ENCODE peak calls at places on chromosomes 13 and 19, in four cellular contexts. B is heart right ventricle, F is adrenal gland, R is PC-9. N is an unnamed sample.

GRCh38 chr19:1089126-1089771 is 5.9 kb downstream of the POLR2E start:
- DNase-seq in B (no peak), F (no peak), R (no peak), N (no peak)

GRCh38 chr13:20301391-20302071 is 69.4 kb upstream of the GJB6 start:
- DNase-seq in B (peak; percentile 20), F (no peak), R (no peak), N (no peak)

GRCh38 chr13:33016414-33017409 is at the start of gene KL:
- DNase-seq in B (peak; percentile 49), F (peak; percentile 19), R (peak; percentile 18), N (peak; percentile 28)

GRCh38 chr19:32748497-32748896 is 28.9 kb downstream of the TDRD12 start:
- DNase-seq in B (no peak), F (no peak), R (no peak), N (no peak)

GRCh38 chr13:44873486-44873885 is 115.8 kb downstream of the NUFIP1 start:
- DNase-seq in B (no peak), F (no peak), R (no peak), N (no peak)

GRCh38 chr13:111480976-111481375 is 160.5 kb downstream of the TEX29 start:
- DNase-seq in B (no peak), F (no peak), R (no peak), N (no peak)

GRCh38 chr19:11611730-11612129 is 14.4 kb downstream of the ZNF627 start:
- DNase-seq in B (no peak), F (no peak), R (no peak), N (no peak)

GRCh38 chr19:33722456-33723239 is 74.0 kb upstream of the KCTD15 start:
- DNase-seq in B (no peak), F (no peak), R (no peak), N (peak; percentile 46)

GRCh38 chr13:60957816-60958215 is 457.8 kb downstream of the PCDH20 start:
- DNase-seq in B (no peak), F (no peak), R (no peak), N (no peak)

GRCh38 chr19:19642506-19643157 is 825 bp downstream of the GMIP start:
- DNase-seq in B (no peak), F (no peak), R (no peak), N (peak; percentile 65)

GRCh38 chr19:38250821-38251563 is 5.2 kb downstream of the PPP1R14A start:
- DNase-seq in B (peak; percentile 88), F (peak; percentile 88), R (no peak), N (no peak)

GRCh38 chr13:105334211-105334610 is 1201.3 kb downstream of the EFNB2 start:
- DNase-seq in B (no peak), F (no peak), R (no peak), N (no peak)

GRCh38 chr13:106033634-106034033 is 501.8 kb downstream of the EFNB2 start:
- DNase-seq in B (no peak), F (no peak), R (no peak), N (no peak)

GRCh38 chr19:55553217-55554182 is 8.2 kb upstream of the SBK3 start:
- DNase-seq in B (no peak), F (no peak), R (no peak), N (no peak)

GRCh38 chr13:46578590-46578975 is 25.6 kb downstream of the LRCH1 start:
- DNase-seq in B (no peak), F (no peak), R (no peak), N (no peak)

GRCh38 chr19:17260842-17261325 is 3.7 kb downstream of the USHBP1 start:
- DNase-seq in B (peak; percentile 86), F (peak; percentile 76), R (peak; percentile 88), N (peak; percentile 86)

GRCh38 chr19:34241513-34242337 is 12.6 kb upstream of the GARRE1 start:
- DNase-seq in B (no peak), F (no peak), R (peak; percentile 41), N (peak; percentile 37)

GRCh38 chr19:35044317-35045117 is 3.0 kb downstream of the HPN start:
- DNase-seq in B (peak; percentile 67), F (peak; percentile 65), R (peak; percentile 66), N (peak; percentile 50)

GRCh38 chr13:51229731-51230130 is 7.5 kb downstream of the FAM124A start:
- DNase-seq in B (no peak), F (no peak), R (no peak), N (no peak)

GRCh38 chr19:56341948-56342347 is 27.3 kb upstream of the ZSCAN5A start:
- DNase-seq in B (no peak), F (no peak), R (no peak), N (no peak)

GRCh38 chr13:33213797-33214196 is 71.8 kb downstream of the STARD13 start:
- DNase-seq in B (no peak), F (no peak), R (no peak), N (no peak)

GRCh38 chr19:40224342-40225148 is 1.9 kb downstream of the CCNP start:
- DNase-seq in B (no peak), F (no peak), R (peak; percentile 54), N (no peak)

GRCh38 chr13:75870397-75870801 is 234.3 kb downstream of the LMO7 start:
- DNase-seq in B (no peak), F (no peak), R (peak; percentile 25), N (no peak)

GRCh38 chr19:37506387-37507166 is at the start of gene ZNF793:
- DNase-seq in B (peak; percentile 84), F (peak; percentile 86), R (peak; percentile 75), N (peak; percentile 70)

GRCh38 chr13:21557995-21558394 is 46.0 kb downstream of the MICU2 start:
- DNase-seq in B (no peak), F (no peak), R (no peak), N (peak; percentile 14)

GRCh38 chr19:7868671-7869452 is 5.3 kb downstream of the PRR36 start:
- DNase-seq in B (peak; percentile 69), F (peak; percentile 92), R (peak; percentile 94), N (no peak)
- H3K4me3 ChIP-seq in B (peak overlapping the region; percentile 46), F (no peak overlapping the region), R (peak overlapping the region; percentile 70), N (no peak overlapping the region)

GRCh38 chr13:48594080-48594815 is 59.5 kb upstream of the CYSLTR2 start:
- DNase-seq in B (no peak), F (no peak), R (no peak), N (no peak)
- TF ChIP-seq CTCF in B (no peak), F (no peak), R (no peak), N (no peak)

GRCh38 chr19:48413879-48414623 is 20.6 kb downstream of the GRIN2D start:
- DNase-seq in B (no peak), F (no peak), R (no peak), N (no peak)
- H3K4me1 ChIP-seq in B (peaks cover 10% of the 10 kb centered on the region), F (peaks cover 3% of the 10 kb centered on the region), R (peaks cover 7% of the 10 kb centered on the region), N (no peaks in the 10 kb centered on the region)

GRCh38 chr19:46068345-46069258 is 27.8 kb upstream of the IGFL4 start:
- DNase-seq in B (no peak), F (peak; percentile 45), R (peak; percentile 78), N (no peak)
- H3K4me3 ChIP-seq in B (no peak overlapping the region), F (no peak overlapping the region), R (peak overlapping the region; percentile 4), N (no peak overlapping the region)

DNA sequence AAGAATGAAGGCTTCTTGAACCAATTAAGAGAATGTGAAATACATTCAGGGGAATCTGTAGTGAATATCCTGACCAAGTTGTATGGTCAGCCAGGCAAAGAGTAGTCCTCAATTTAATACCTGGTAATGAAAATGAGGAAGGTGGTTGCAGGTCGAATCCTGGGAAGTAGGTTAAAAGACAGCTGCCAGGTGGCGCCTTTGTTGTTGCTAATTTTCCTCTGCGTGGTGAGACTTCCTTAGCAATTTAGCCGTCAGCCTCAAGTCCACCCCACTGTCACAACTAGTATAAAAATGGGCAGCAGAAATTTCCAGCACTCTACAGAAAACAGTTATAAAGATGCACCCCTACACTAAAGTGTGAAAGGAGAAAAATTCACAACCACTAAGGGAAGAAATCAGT is 235.7 kb downstream of the NHLRC3 start:
- DNase-seq in B (no peak), F (no peak), R (peak; percentile 12), N (no peak)
- TF ChIP-seq CTCF in B (no peak), F (no peak), R (no peak), N (no peak)

GRCh38 chr19:18419195-18419698 is at the start of gene SSBP4:
- DNase-seq in B (peak; percentile 82), F (peak; percentile 60), R (peak; percentile 80), N (peak; percentile 84)
- H3K4me1 ChIP-seq in B (peaks cover 84% of the 10 kb centered on the region), F (peaks cover 56% of the 10 kb centered on the region), R (peaks cover 52% of the 10 kb centered on the region), N (peaks cover 21% of the 10 kb centered on the region)

N was measured in BE2C.